ENCODE peak calls at places on chromosomes 1 and 21, in ten cellular contexts. N is CD8-positive, alpha-beta memory T cell; Y is CD4-positive, alpha-beta memory T cell; C is CD4-positive, CD25-positive, alpha-beta regulatory T cell; K is HCT116; Z is CD8-positive, alpha-beta T cell; X is psoas muscle; H is mesenchymal stem cell; T is heart left ventricle; F is naive thymus-derived CD4-positive, alpha-beta T cell. R is an unnamed sample. For H3K27me3, the result is how much of the 10 kb centered on the place peaks cover.

GRCh38 chr1:234398849-234399381 is 25.7 kb downstream of the COA6 start:
- DNase-seq in N (no peak), Y (no peak), C (peak), K (no peak), Z (no peak), X (no peak), H (no peak), T (no peak), F (no peak), R (no peak)

GRCh38 chr1:204323887-204324286 is 35.8 kb downstream of the PLEKHA6 start:
- DNase-seq in N (no peak), Y (no peak), C (peak), K (no peak), Z (no peak), X (no peak), H (peak), T (no peak), F (no peak), R (no peak)

GRCh38 chr1:31426249-31426922 is 13.4 kb downstream of the SERINC2 start:
- DNase-seq in N (no peak), Y (no peak), C (no peak), K (no peak), Z (no peak), X (no peak), H (no peak), T (no peak), F (no peak), R (no peak)

GRCh38 chr1:215484111-215484914 is 82.8 kb upstream of the KCTD3 start:
- DNase-seq in N (no peak), Y (no peak), C (no peak), K (no peak), Z (no peak), X (no peak), H (peak), T (no peak), F (no peak), R (no peak)

GRCh38 chr1:220914283-220915116 is 35.3 kb downstream of the HLX start:
- DNase-seq in N (no peak), Y (no peak), C (no peak), K (no peak), Z (no peak), X (no peak), H (no peak), T (no peak), F (no peak), R (no peak)

GRCh38 chr21:36773111-36773510 is 74.2 kb downstream of the SIM2 start:
- DNase-seq in N (no peak), Y (no peak), C (no peak), K (no peak), Z (no peak), X (peak), H (peak), T (peak), F (no peak), R (peak)

GRCh38 chr1:12491691-12492090 is 126.3 kb downstream of the DHRS3 start:
- DNase-seq in N (no peak), Y (no peak), C (no peak), K (no peak), Z (no peak), X (no peak), H (no peak), T (no peak), F (no peak), R (no peak)

GRCh38 chr1:176196728-176197127 is 10.4 kb downstream of the COP1 start:
- DNase-seq in N (no peak), Y (no peak), C (peak), K (no peak), Z (no peak), X (no peak), H (no peak), T (no peak), F (no peak), R (no peak)

GRCh38 chr1:200890818-200891773 is 3.6 kb upstream of the INAVA start:
- DNase-seq in N (no peak), Y (no peak), C (no peak), K (peak), Z (no peak), X (no peak), H (peak), T (no peak), F (no peak), R (no peak)

GRCh38 chr1:26156285-26157038 is 2.4 kb upstream of the FAM110D start:
- DNase-seq in N (no peak), Y (no peak), C (no peak), K (no peak), Z (peak), X (no peak), H (no peak), T (no peak), F (peak), R (no peak)

GRCh38 chr1:232383455-232384074 is 246.4 kb downstream of the SIPA1L2 start:
- DNase-seq in N (no peak), Y (no peak), C (no peak), K (peak), Z (no peak), X (no peak), H (no peak), T (no peak), F (no peak), R (no peak)

GRCh38 chr1:237799762-237800474 is 90.8 kb downstream of the ZP4 start:
- DNase-seq in N (peak), Y (peak), C (peak), K (no peak), Z (no peak), X (no peak), H (peak), T (no peak), F (no peak), R (no peak)

GRCh38 chr1:11529763-11530730 is 51.1 kb downstream of the DISP3 start:
- DNase-seq in N (no peak), Y (no peak), C (no peak), K (no peak), Z (no peak), X (no peak), H (no peak), T (no peak), F (no peak), R (no peak)

GRCh38 chr1:237043846-237044636 is 2.1 kb downstream of the RYR2 start:
- DNase-seq in N (no peak), Y (no peak), C (no peak), K (no peak), Z (no peak), X (no peak), H (no peak), T (no peak), F (no peak), R (no peak)

GRCh38 chr21:33259428-33259827 is 6.7 kb upstream of the IL10RB start:
- DNase-seq in N (no peak), Y (no peak), C (no peak), K (no peak), Z (no peak), X (no peak), H (peak), T (no peak), F (no peak), R (no peak)

GRCh38 chr1:170929835-170930554 is 5.3 kb upstream of the MROH9 start:
- DNase-seq in N (no peak), Y (peak), C (peak), K (peak), Z (no peak), X (no peak), H (peak), T (no peak), F (peak), R (peak)

GRCh38 chr21:45727390-45727789 is 83.9 kb downstream of the PCBP3 start:
- DNase-seq in N (no peak), Y (no peak), C (no peak), K (no peak), Z (no peak), X (no peak), H (no peak), T (no peak), F (no peak), R (no peak)

GRCh38 chr1:220391426-220391825 is 119.2 kb upstream of the RAB3GAP2 start:
- DNase-seq in N (no peak), Y (no peak), C (no peak), K (no peak), Z (no peak), X (no peak), H (no peak), T (no peak), F (no peak), R (no peak)

GRCh38 chr21:45248893-45249381 is 38.8 kb downstream of the POFUT2 start:
- DNase-seq in N (no peak), Y (no peak), C (no peak), K (no peak), Z (no peak), X (peak), H (no peak), T (no peak), F (no peak), R (no peak)

GRCh38 chr1:16018749-16019515 is 1.1 kb upstream of the HSPB7 start:
- DNase-seq in N (no peak), Y (no peak), C (no peak), K (no peak), Z (no peak), X (peak), H (no peak), T (no peak), F (no peak), R (no peak)
- H3K27ac ChIP-seq in N (no peak), Y (no peak), C (no peak), K (no peak), Z (no peak), X (peak), H (no peak), T (peak), F (no peak), R (peak)

GRCh38 chr1:21641967-21642366 is 27.2 kb downstream of the RAP1GAP start:
- DNase-seq in N (no peak), Y (no peak), C (no peak), K (no peak), Z (no peak), X (no peak), H (no peak), T (no peak), F (no peak), R (no peak)
- H3K27me3 ChIP-seq in N (under half), Y (under half), C (under half), K (under half), Z (under half), X (under half), H (under half), T (under half), F (under half), R (under half)

GRCh38 chr1:230867119-230867902 is 1.0 kb downstream of the C1orf198 start:
- DNase-seq in N (no peak), Y (peak), C (peak), K (no peak), Z (no peak), X (no peak), H (peak), T (no peak), F (no peak), R (no peak)

GRCh38 chr1:230870916-230871315 is 2.6 kb upstream of the C1orf198 start:
- DNase-seq in N (no peak), Y (no peak), C (no peak), K (no peak), Z (no peak), X (no peak), H (no peak), T (no peak), F (no peak), R (no peak)

GRCh38 chr1:230868736-230869385 is 540 bp upstream of the C1orf198 start:
- DNase-seq in N (no peak), Y (peak), C (peak), K (peak), Z (no peak), X (peak), H (peak), T (peak), F (no peak), R (no peak)

GRCh38 chr1:230867903-230868735 is at the start of gene C1orf198:
- DNase-seq in N (peak), Y (peak), C (peak), K (no peak), Z (peak), X (peak), H (peak), T (peak), F (peak), R (no peak)

GRCh38 chr1:230869499-230869898 is 1.2 kb upstream of the C1orf198 start:
- DNase-seq in N (no peak), Y (no peak), C (no peak), K (no peak), Z (no peak), X (no peak), H (peak), T (no peak), F (no peak), R (no peak)
- H3K4me3 ChIP-seq in N (no peak), Y (no peak), C (no peak), K (no peak), Z (no peak), X (peak), H (no peak), T (no peak), F (no peak), R (peak)

DNA sequence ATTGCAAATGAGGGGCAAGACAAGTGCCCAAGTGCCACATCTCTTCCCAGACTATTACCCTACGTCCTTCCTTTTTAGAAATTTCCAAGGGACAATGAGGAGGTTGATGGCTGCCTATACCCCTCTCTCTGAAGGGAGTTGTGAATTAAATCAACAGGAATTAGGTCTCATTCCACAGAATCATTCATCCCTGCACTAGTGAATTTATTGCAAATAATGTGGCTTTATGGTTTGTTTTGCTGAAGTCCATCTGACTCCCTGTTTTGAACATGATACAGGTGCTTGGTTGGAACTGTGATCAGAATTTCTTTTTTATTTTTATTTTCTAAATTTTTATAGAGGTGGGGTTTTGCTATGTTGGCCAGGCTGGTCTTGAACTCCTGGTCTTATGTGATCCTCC is 34.3 kb upstream of the THEM4 start:
- DNase-seq in N (no peak), Y (no peak), C (no peak), K (no peak), Z (no peak), X (no peak), H (no peak), T (no peak), F (no peak), R (no peak)
- H3K27ac ChIP-seq in N (no peak), Y (no peak), C (peak), K (no peak), Z (no peak), X (no peak), H (peak), T (peak), F (no peak), R (no peak)

DNA sequence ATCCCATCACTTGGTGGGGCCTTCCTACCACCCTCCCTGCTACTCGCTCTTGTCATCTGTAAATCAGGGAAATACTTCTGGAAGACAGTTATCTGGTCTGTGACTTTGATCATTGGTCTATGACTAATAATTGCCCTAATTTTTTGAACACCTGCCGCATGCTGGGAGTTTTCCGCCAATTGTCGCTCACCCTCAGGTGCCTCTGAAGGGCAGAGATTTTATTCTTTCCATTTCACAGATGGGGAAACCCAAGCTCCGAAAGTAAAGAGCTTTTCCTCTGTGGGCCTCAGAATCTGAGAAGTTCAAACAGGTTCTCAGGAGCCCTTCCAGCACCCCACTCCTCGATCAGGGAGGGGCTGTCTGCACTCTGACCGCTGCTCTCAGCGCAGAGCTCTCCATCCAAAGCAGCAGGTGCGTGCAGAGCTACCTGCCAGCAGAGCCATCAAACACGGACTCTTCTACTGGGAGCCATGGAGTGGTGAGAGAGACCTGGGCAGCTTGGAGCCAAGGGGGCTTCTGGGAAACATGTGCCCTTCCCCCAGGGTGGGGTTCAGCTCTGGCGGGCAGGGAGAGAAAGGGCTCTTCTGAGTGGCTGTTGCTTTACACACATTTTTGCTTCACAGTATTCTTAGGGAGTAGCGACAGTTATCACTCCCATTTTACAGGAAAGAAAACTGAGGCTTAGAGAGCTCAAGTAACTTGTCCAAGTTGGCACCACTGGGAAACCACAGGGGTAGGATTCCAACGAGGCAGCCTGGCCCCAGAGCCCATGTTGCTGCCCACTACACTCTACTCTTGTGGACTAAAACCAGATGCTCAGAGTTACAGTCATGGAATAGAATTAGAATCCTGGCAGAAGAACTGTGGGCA is 5.8 kb upstream of the RUNX3 start:
- DNase-seq in N (no peak), Y (no peak), C (no peak), K (no peak), Z (no peak), X (peak), H (no peak), T (no peak), F (no peak), R (no peak)
- H3K27me3 ChIP-seq in N (under half), Y (under half), C (under half), K (under half), Z (under half), X (under half), H (half or more), T (under half), F (under half), R (half or more)

DNA sequence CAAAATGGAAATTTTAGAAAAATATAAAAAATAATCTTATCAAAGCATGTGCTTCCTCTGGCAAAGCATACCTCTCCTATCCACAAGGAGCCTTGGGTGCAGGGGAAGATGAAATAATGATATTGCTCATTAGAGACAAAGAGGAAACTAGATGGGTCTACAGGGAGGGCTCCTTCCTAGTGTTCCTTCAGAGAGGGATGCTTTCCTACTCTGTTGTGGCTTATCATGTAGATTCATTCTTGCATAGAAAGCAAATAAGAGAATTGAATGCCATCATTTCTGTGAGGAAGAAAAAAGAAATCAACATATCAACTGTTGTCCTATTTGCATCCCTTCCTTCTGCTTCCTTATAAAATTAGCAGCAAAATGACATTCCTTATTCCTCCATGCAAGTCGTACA is 543.8 kb upstream of the PLXNA2 start:
- DNase-seq in N (no peak), Y (no peak), C (no peak), K (no peak), Z (no peak), X (no peak), H (no peak), T (no peak), F (no peak), R (no peak)
- H3K4me3 ChIP-seq in N (no peak), Y (no peak), C (no peak), K (no peak), Z (no peak), X (no peak), H (no peak), T (no peak), F (no peak), R (no peak)

DNA sequence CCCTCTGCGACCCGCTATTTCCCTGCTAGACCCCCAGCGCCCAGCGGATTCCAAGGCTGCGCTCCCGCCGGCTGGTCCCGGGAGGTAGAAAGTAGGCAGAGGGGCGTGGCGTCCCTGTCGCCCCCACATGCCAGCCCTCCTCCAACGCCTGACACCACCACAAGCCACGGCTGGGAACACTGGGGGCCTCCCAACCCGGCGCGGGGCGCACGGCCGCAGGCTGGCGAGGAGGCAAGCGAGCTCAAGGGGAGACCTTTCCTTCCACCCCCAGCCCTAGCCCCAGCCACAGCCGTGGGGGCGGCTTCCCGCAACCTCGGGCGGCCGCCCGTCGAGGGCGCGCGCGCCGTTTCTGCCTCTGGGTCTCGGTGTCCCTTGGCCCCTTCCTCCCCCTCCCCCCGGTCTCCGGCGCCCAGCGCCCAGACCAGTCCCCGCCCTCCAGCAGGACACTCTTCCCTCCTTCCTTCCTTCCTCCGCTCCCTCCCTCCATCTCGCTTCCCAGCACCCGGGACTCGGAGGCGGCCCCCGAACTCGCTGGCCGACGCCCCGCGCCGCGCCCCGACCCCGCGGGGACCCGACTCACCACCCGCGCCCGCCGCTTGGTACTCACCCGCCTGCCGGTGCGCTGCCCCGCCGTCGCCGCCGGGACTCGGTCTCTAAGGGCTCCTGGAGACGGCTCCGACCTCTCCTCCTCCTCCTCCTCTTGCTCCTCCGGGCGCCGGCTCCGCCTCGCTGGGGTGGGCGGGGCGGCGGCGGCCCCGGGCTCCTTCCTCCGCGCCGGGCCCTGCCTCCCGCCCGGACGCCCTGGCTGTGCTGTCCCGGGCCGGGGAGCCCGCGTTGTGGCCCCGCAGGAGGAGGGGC is at the start of gene GNG12:
- DNase-seq in N (no peak), Y (no peak), C (peak), K (peak), Z (no peak), X (peak), H (peak), T (peak), F (no peak), R (no peak)
- H3K27ac ChIP-seq in N (no peak), Y (no peak), C (no peak), K (peak), Z (no peak), X (peak), H (peak), T (peak), F (no peak), R (peak)

DNA sequence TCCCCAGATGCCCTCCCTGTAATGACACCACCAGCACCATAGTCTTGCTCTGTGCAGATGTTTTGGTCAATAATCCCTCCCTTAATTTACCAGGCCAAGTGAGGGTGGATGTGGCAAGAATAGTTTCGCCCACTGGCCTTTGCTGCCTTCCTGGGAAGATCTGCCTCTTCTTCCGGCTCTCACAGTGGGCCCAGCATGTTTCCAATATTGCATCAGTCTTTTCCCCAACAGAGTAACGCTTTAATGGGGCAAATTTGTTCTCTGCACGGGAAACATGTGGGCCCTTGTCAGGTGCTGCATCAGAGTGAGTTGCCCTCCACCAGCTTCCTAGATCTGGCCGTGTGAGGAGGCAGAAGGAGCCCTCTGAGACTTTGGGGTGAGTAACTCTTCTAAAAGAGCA is 12.0 kb upstream of the ALX3 start:
- DNase-seq in N (no peak), Y (no peak), C (no peak), K (no peak), Z (no peak), X (peak), H (no peak), T (no peak), F (no peak), R (no peak)
- H3K27me3 ChIP-seq in N (under half), Y (under half), C (under half), K (under half), Z (under half), X (under half), H (half or more), T (under half), F (under half), R (half or more)

GRCh38 chr1:109466100-109466439 is 276 bp upstream of the SYPL2 start:
- DNase-seq in N (no peak), Y (no peak), C (no peak), K (no peak), Z (no peak), X (no peak), H (no peak), T (no peak), F (peak), R (no peak)
- H3K4me3 ChIP-seq in N (no peak), Y (peak), C (no peak), K (peak), Z (peak), X (peak), H (peak), T (peak), F (peak), R (peak)

GRCh38 chr1:202112864-202113689 is 9.6 kb upstream of the GPR37L1 start:
- DNase-seq in N (no peak), Y (no peak), C (no peak), K (no peak), Z (no peak), X (no peak), H (peak), T (no peak), F (no peak), R (no peak)
- H3K27ac ChIP-seq in N (no peak), Y (no peak), C (no peak), K (no peak), Z (no peak), X (no peak), H (peak), T (peak), F (no peak), R (no peak)